ENCODE peak calls at places on chromosomes 5 and 9, in ten cellular contexts. X, J, D, Z, V, F, N, P, K and C are unnamed samples.

GRCh38 chr5:103667068-103667467 is 104.5 kb upstream of the NUDT12 start:
- DNase-seq in N (no peak), D (no peak), P (no peak), F (peak; percentile 55), Z (no peak), X (no peak), K (no peak), J (no peak), V (no peak), C (no peak)

GRCh38 chr9:97900103-97900737 is 22.1 kb downstream of the TRMO start:
- DNase-seq in N (no peak), X (no peak), D (no peak), F (peak; percentile 92), K (no peak), V (peak; percentile 35), Z (no peak), P (no peak), J (no peak), C (no peak)

GRCh38 chr5:14417792-14418765 is 163.5 kb upstream of the OTULINL start:
- DNase-seq in V (no peak), K (no peak), Z (no peak), X (no peak), D (no peak), F (peak; percentile 89), N (no peak), J (no peak), P (no peak), C (no peak)

GRCh38 chr5:91206734-91207133 is 176.4 kb downstream of the ARRDC3 start:
- DNase-seq in D (no peak), X (no peak), N (no peak), Z (no peak), P (no peak), K (no peak), J (no peak), V (no peak), F (peak; percentile 90), C (no peak)

GRCh38 chr9:112059980-112060348 is 115.1 kb downstream of the SUSD1 start:
- DNase-seq in J (no peak), P (no peak), V (no peak), Z (no peak), F (no peak), X (no peak), D (no peak), N (no peak), K (no peak), C (no peak)

GRCh38 chr5:32916648-32917047 is 205.5 kb downstream of the NPR3 start:
- DNase-seq in X (no peak), D (no peak), P (peak; percentile 32), F (peak; percentile 44), Z (peak; percentile 18), V (peak; percentile 12), K (no peak), N (no peak), J (no peak), C (no peak)

GRCh38 chr9:137458194-137459146 is 664 bp downstream of the NSMF start:
- DNase-seq in P (peak; percentile 73), N (peak; percentile 76), V (no peak), F (no peak), K (no peak), J (peak; percentile 34), X (peak; percentile 12), Z (peak; percentile 68), D (no peak), C (no peak)

GRCh38 chr9:115164511-115164974 is 46.6 kb upstream of the TNC start:
- DNase-seq in N (no peak), K (no peak), P (no peak), D (no peak), V (no peak), F (peak; percentile 19), X (no peak), J (peak; percentile 15), Z (peak; percentile 44), C (peak; percentile 57)

GRCh38 chr5:139472410-139473030 is 1.7 kb downstream of the SMIM33 start:
- DNase-seq in Z (no peak), K (no peak), V (no peak), N (no peak), X (no peak), D (no peak), F (no peak), P (no peak), J (no peak), C (no peak)

GRCh38 chr5:139475865-139476651 is 5.3 kb downstream of the SMIM33 start:
- DNase-seq in X (no peak), J (no peak), K (no peak), P (no peak), Z (no peak), F (no peak), D (no peak), V (no peak), N (no peak), C (no peak)

GRCh38 chr5:139473105-139473504 is 2.3 kb downstream of the SMIM33 start:
- DNase-seq in J (no peak), X (no peak), N (no peak), P (no peak), D (no peak), F (no peak), K (peak; percentile 49), V (no peak), Z (no peak), C (no peak)

GRCh38 chr5:139474815-139475791 is 4.3 kb downstream of the SMIM33 start:
- DNase-seq in Z (peak; percentile 55), V (no peak), F (peak; percentile 81), D (no peak), J (no peak), K (no peak), P (peak; percentile 46), X (no peak), N (no peak), C (no peak)

DNA sequence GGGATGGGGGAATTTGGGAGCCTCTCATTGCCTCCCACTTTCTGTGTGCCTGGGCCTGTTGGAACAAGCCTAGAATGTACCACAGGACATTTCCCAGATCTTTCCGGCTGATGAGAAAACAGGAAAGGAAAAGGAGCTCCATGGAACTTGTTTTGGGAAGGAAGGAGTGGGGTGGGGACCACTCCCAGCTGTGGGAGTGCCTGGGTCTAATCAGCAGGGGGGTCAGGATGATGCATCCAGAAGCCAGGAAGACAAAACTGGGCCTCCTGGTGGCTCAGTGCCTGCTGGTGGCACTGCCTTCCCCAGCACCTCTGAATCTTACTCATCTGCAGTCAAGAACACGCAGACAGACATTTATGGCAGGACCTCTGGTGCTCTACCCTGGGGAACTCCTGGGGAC is 2.8 kb downstream of the SMIM33 start:
- DNase-seq in D (no peak), Z (no peak), K (no peak), N (no peak), J (no peak), V (no peak), P (no peak), X (no peak), F (peak; percentile 14), C (no peak)
- TF ChIP-seq CTCF in D (no peak), Z (no peak), K (no peak), N (no peak), J (no peak), V (no peak), P (no peak), X (no peak), F (no peak), C (peak; percentile 7)

DNA sequence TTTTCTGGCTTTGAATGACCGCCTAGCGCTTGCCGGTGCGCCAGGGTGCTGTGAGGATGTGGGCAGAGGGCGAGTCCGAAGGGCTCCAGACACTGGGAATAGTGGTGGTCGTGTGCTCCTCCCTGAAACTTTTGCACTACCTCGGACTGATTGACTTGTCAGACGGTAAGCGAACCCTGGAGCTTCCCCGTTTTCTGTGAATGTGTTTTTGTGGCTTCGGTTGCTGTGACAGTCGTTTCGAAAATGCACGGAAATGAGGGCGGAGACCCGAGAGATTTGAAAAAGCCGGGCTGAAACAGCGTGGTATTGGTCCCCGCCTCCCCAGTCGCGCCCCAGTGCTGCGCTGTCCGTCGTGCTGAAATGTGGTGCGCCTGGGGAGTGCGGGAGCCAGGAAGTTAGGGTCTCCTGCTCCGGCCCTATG is 102.5 kb upstream of the GABRP start:
- DNase-seq in F (peak; percentile 21), X (peak; percentile 16), V (peak; percentile 3), Z (peak; percentile 81), K (peak; percentile 87), J (no peak), D (no peak), P (peak; percentile 27), N (no peak), C (peak; percentile 4)
- H3K4me3 ChIP-seq in F (no peak overlapping the region), X (no peak overlapping the region), V (no peak overlapping the region), Z (no peak overlapping the region), K (no peak overlapping the region), J (no peak overlapping the region), D (no peak overlapping the region), P (no peak overlapping the region), N (no peak overlapping the region), C (no peak overlapping the region)

DNA sequence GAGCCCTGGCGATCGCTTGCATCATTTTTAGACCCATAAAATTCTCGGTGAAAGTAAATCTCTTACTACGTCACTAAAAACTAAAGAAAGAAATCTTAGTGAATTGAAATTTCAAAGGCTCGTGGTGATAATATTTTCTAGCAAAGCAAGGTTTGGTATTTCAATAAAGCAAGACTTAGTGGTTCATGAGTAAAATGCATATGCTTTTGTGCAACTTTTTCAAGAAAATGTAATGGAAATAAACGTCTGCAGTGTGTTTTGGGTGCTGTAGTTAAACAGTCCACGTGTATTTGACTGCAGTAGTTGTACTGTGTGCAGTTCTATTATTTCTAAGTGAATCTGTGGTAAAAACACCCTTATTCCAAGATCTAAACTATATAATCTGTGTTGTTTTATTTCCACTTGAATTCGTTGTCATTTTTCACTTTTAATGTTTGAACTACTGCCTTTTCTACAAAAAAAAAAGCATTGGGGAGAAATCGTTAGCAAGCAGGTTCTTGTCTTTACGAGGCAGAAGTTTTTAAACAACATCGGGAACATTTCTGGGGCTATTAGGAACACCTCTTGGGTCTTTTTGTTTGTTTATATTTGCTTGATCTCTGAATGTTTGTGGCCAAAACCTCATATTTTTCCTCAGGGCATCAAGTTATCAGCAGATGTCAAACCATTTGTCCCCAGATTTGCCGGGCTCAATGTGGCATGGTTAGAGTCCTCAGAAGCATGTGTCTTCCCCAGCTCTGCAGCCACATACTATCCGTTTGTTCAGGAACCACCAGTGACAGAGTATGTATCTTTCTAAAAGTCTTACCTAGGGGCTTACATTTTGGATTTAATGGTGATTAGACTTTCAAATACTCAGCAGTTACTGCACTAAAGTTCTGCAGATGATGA is 960 bp downstream of the SECISBP2 start:
- DNase-seq in F (no peak), V (no peak), Z (no peak), J (no peak), P (no peak), D (no peak), X (no peak), N (no peak), K (no peak), C (no peak)
- TF ChIP-seq CTCF in F (no peak), V (no peak), Z (no peak), J (no peak), P (no peak), D (no peak), X (no peak), N (no peak), K (no peak), C (no peak)

DNA sequence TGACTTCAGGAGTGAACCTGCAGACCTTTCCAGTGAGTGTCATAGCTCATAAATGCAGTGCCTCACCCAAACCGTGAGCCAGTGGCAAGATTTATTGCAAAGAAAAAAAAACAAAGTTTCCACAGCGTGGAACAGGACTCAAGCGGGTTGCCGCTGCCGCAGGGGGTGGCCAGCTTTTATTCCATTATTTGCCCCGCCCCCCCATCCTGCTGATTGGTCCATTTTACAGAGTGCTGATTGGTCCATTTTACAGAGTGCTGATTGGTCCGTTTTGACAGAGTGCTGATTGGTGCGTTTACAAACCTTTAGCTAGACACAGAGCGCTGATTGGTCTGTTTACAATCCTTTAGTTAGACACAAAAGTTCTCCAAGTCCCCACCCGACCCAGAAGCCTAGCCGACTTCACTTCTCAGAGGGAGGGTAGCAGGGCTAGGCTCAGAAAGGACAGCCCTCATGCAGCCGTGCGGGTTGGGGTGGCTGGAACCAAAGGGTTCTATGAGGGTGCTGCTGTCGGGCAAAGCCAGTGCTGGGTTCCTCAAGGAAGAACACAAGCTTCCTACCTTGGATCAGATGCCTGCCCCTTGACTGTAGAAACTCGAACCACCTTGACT is 9.2 kb upstream of the RNF130 start:
- DNase-seq in F (no peak), N (no peak), V (no peak), Z (no peak), K (no peak), X (no peak), P (no peak), J (no peak), D (no peak), C (no peak)
- H3K4me3 ChIP-seq in F (no peak overlapping the region), N (no peak overlapping the region), V (no peak overlapping the region), Z (no peak overlapping the region), K (no peak overlapping the region), X (no peak overlapping the region), P (no peak overlapping the region), J (no peak overlapping the region), D (no peak overlapping the region), C (no peak overlapping the region)